ENCODE peak calls at places on chromosomes 11 and 22, in seven cellular contexts. C is spleen; P is CD8-positive, alpha-beta memory T cell; N is fibroblast of lung; X is lung; O is BE2C; Y is right atrium auricular region. B is an unnamed sample.
A peak's percentile ranks its signal among the peaks of the same experiment; 100 is the strongest.

GRCh38 chr11:30725645-30726195 is 139.6 kb upstream of the MPPED2 start:
- DNase-seq in C (no peak), P (no peak), N (no peak), X (no peak), O (no peak), Y (no peak), B (no peak)

GRCh38 chr11:123408619-123409455 is 21.2 kb upstream of the GRAMD1B start:
- DNase-seq in C (no peak), P (no peak), N (no peak), X (no peak), O (no peak), Y (no peak), B (no peak)

GRCh38 chr11:22510741-22511140 is 114.9 kb downstream of the FANCF start:
- DNase-seq in C (no peak), P (no peak), N (peak; percentile 38), X (no peak), O (no peak), Y (no peak), B (no peak)

GRCh38 chr22:29727248-29727551 is 7.4 kb downstream of the CABP7 start:
- DNase-seq in C (no peak), P (no peak), N (peak; percentile 30), X (no peak), O (peak; percentile 81), Y (no peak), B (no peak)

GRCh38 chr22:37569921-37570660 is 9.8 kb downstream of the LGALS2 start:
- DNase-seq in C (no peak), P (no peak), N (no peak), X (no peak), O (no peak), Y (no peak), B (peak; percentile 98)

GRCh38 chr22:45413368-45414211 is at the start of the genes RIBC2 and SMC1B:
- DNase-seq in C (peak; percentile 88), P (peak; percentile 92), N (peak; percentile 75), X (peak; percentile 68), O (peak; percentile 90), Y (peak; percentile 82), B (peak; percentile 81)

GRCh38 chr22:31537019-31537535 is 40.7 kb downstream of the SFI1 start:
- DNase-seq in C (no peak), P (no peak), N (no peak), X (no peak), O (no peak), Y (no peak), B (no peak)

GRCh38 chr11:119481021-119481666 is 58.2 kb upstream of the THY1 start:
- DNase-seq in C (peak; percentile 91), P (peak; percentile 57), N (peak; percentile 95), X (peak; percentile 78), O (peak; percentile 94), Y (peak; percentile 89), B (peak; percentile 81)

GRCh38 chr11:100515087-100515486 is 172.0 kb upstream of the ARHGAP42 start:
- DNase-seq in C (no peak), P (no peak), N (peak; percentile 5), X (no peak), O (no peak), Y (no peak), B (no peak)

GRCh38 chr11:6755303-6755952 is 16.3 kb downstream of the OR2AG2 start:
- DNase-seq in C (no peak), P (peak; percentile 55), N (peak; percentile 44), X (no peak), O (peak; percentile 13), Y (no peak), B (no peak)

DNA sequence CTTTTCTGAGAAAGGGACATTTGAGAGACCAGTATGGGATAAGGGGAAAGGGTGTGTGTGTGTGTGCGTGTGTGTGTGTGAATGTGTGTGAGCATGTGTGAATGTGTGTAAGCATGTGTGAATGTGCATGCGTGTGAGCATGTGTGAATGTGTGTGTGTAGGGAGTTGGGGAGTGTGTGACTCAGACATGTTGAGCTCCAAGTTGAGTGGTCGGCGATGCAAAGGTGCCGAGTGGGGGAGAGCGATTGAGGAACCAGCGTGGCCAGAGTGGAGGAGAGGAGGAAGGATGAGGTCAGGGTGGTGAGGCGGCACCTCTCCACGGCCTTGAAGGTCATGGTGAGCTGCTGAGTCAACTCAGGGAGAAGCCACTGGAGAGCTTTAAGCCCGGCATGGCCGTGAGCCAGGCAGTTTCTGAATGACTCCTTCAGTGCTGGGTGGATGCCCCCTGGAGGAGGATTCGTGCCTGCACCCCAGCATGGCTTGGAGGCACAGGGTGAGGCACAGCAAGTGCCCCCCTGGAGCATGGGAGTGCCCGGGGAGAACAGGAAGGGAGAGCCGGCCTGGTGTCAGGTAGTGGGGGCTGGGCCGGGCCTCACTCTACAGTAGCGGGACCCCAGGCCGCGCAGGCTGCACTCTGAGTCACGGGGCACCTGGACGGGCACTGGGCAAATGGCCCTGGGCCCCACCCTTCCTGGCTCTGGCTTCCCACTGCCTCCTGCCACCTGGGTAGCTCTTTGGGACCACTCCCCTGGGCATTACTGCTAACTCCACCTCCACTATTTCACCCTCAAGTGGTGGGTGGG is 8.2 kb upstream of the CCDC88B start:
- DNase-seq in C (peak; percentile 92), P (peak; percentile 82), N (peak; percentile 86), X (peak; percentile 92), O (peak; percentile 49), Y (peak; percentile 78), B (peak; percentile 92)
- H3K4me1 ChIP-seq in C (peaks cover 21% of the 10 kb centered on the region), P (peaks cover 12% of the 10 kb centered on the region), N (peaks cover 14% of the 10 kb centered on the region), X (peaks cover 4% of the 10 kb centered on the region), O (no peaks in the 10 kb centered on the region), Y (peaks cover 29% of the 10 kb centered on the region), B (peaks cover 12% of the 10 kb centered on the region)

GRCh38 chr22:47567126-47567730 is 804.8 kb downstream of the TBC1D22A start:
- DNase-seq in C (no peak), P (no peak), N (no peak), X (no peak), O (no peak), Y (no peak), B (no peak)
- H3K9me3 ChIP-seq in C (no peaks in the 10 kb centered on the region), P (no peaks in the 10 kb centered on the region), N (no peaks in the 10 kb centered on the region), X (no peaks in the 10 kb centered on the region), O (no peaks in the 10 kb centered on the region), Y (no peaks in the 10 kb centered on the region), B (no peaks in the 10 kb centered on the region)

GRCh38 chr11:28114731-28115130 is 6.5 kb downstream of the METTL15 start:
- DNase-seq in C (no peak), P (no peak), N (no peak), X (no peak), O (no peak), Y (no peak), B (no peak)
- H3K4me1 ChIP-seq in C (peaks cover 15% of the 10 kb centered on the region), P (peaks cover 17% of the 10 kb centered on the region), N (no peaks in the 10 kb centered on the region), X (no peaks in the 10 kb centered on the region), O (no peaks in the 10 kb centered on the region), Y (peaks cover 11% of the 10 kb centered on the region), B (peaks cover 15% of the 10 kb centered on the region)

DNA sequence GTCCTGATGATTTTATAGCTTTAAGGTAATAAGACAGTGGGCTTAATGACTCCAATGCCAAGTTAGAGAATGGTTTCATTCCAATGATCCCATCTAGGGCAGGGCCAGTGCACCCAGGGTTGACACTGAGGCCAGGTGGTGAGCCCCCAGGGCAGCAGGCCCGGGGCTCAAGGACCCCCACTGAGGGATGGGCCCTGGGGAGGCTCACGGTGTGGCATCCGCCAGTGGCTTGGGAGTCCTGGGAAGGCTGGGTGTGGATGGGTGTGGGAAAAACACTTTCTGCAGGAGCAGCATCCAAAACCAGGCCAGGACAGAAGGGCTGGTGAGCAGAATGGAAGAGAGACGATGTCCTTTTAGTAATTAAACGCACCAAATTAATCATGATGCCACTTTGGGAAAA is 626.3 kb downstream of the TBC1D22A start:
- DNase-seq in C (peak; percentile 41), P (no peak), N (no peak), X (no peak), O (no peak), Y (no peak), B (no peak)
- H3K9me3 ChIP-seq in C (no peaks in the 10 kb centered on the region), P (no peaks in the 10 kb centered on the region), N (no peaks in the 10 kb centered on the region), X (no peaks in the 10 kb centered on the region), O (no peaks in the 10 kb centered on the region), Y (no peaks in the 10 kb centered on the region), B (no peaks in the 10 kb centered on the region)

GRCh38 chr22:26615149-26615548 is 2.7 kb downstream of the CRYBB1 start:
- DNase-seq in C (peak; percentile 23), P (no peak), N (no peak), X (no peak), O (no peak), Y (no peak), B (no peak)
- H3K4me1 ChIP-seq in C (peaks cover 20% of the 10 kb centered on the region), P (peaks cover 13% of the 10 kb centered on the region), N (peaks cover 12% of the 10 kb centered on the region), X (peaks cover 13% of the 10 kb centered on the region), O (peaks cover 19% of the 10 kb centered on the region), Y (peaks cover 8% of the 10 kb centered on the region), B (no peaks in the 10 kb centered on the region)

DNA sequence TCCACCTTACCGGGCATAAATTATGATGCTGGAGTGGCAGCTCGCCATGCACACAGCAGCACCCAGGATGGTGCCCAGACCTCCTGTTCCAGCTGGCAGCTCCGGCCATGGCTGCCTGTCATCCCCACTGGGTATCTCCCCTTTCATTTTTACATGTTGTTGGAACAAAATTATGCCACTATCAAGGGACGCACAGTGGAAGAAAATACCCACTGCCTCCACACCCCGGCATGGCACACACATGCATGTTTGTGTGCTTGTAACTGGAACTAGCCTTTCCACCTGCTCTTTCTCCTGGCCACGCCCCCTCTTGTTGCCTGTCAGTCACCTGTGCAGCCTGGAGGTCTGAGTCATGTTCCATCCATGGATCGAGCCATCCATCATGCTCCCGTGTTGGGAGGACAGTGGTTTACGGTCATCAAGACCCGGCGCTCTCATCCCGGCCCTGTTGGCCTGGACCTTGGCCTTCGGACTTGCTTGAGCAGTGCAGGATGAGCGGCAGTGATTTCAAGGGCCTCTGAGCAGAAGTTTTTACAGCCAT is 1069.6 kb downstream of the BRD1 start:
- DNase-seq in C (peak; percentile 42), P (no peak), N (no peak), X (peak; percentile 14), O (no peak), Y (peak; percentile 43), B (no peak)
- H3K9me3 ChIP-seq in C (no peaks in the 10 kb centered on the region), P (no peaks in the 10 kb centered on the region), N (peaks cover 2% of the 10 kb centered on the region), X (no peaks in the 10 kb centered on the region), O (no peaks in the 10 kb centered on the region), Y (no peaks in the 10 kb centered on the region), B (no peaks in the 10 kb centered on the region)

DNA sequence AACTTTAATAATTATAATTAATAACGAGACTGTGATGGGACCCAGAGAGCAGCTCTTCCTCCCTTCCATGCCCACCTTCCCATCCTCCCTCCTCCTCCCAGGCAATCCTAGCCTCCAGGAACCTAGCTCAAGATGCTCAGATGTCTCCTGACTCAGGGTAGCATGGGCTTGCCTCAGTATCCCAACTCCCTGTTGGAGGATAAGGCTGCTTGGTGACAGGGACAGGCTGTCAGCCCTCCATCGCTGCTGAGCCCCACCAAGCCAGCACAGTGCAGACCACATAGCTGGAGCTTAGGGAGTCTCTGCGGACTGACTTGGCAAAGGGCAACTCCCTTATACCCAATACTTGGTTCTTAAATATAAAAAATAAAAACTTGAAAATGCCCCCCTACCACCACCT is 11.5 kb downstream of the MYH9 start:
- DNase-seq in C (no peak), P (no peak), N (no peak), X (no peak), O (no peak), Y (no peak), B (no peak)
- H3K4me1 ChIP-seq in C (peaks cover 100% of the 10 kb centered on the region), P (peaks cover 99% of the 10 kb centered on the region), N (peaks cover 43% of the 10 kb centered on the region), X (peaks cover 45% of the 10 kb centered on the region), O (peaks cover under 1% of the 10 kb centered on the region), Y (peaks cover 99% of the 10 kb centered on the region), B (peaks cover 62% of the 10 kb centered on the region)